ENCODE peak calls at places on chromosomes 4 and X, in nine cellular contexts. E is psoas muscle; K is MM.1S; J is adrenal gland; R is ovary; T is aorta; X is effector memory CD4-positive, alpha-beta T cell; I is sigmoid colon; P is OCI-LY7. M is an unnamed sample. For H3K4me1, the result is how much of the 10 kb centered on the place peaks cover.

GRCh38 chr4:8274772-8275241 is 5.3 kb downstream of the HTRA3 start:
- DNase-seq in K (no peak), R (peak), T (peak), I (peak), P (no peak), X (no peak), E (peak), J (peak), M (peak)

GRCh38 chr4:15034071-15034764 is 31.9 kb downstream of the CPEB2 start:
- DNase-seq in K (no peak), R (no peak), X (no peak), E (no peak), J (no peak), T (no peak), P (no peak), I (no peak), M (no peak)

GRCh38 chr4:88283661-88284377 is 542 bp downstream of the PPM1K start:
- DNase-seq in P (peak), R (peak), E (peak), I (peak), K (peak), J (peak), X (peak), T (peak), M (peak)

GRCh38 chrX:49276671-49277519 is 7.3 kb downstream of the PPP1R3F start:
- DNase-seq in I (peak), E (no peak), R (no peak), X (no peak), J (peak), T (no peak), K (no peak), P (no peak), M (no peak)

GRCh38 chrX:42948723-42949122 is 170.8 kb upstream of the PPP1R2C start:
- DNase-seq in X (peak), P (no peak), E (no peak), R (no peak), J (no peak), I (no peak), K (no peak), T (no peak), M (no peak)

GRCh38 chrX:15382809-15383208 is 1.4 kb downstream of the VEGFD start:
- DNase-seq in J (no peak), E (no peak), K (no peak), T (no peak), I (no peak), P (no peak), R (no peak), X (no peak), M (no peak)

GRCh38 chr4:63492515-63492914 is 916.7 kb downstream of the TECRL start:
- DNase-seq in E (no peak), I (no peak), J (no peak), X (no peak), T (no peak), K (peak), P (no peak), R (no peak), M (no peak)

GRCh38 chr4:99723555-99724450 is 66.2 kb upstream of the C4orf54 start:
- DNase-seq in R (peak), J (peak), E (peak), I (peak), P (no peak), T (peak), K (no peak), X (no peak), M (peak)

GRCh38 chr4:72951628-72952027 is 117.9 kb downstream of the COX18 start:
- DNase-seq in R (no peak), X (no peak), T (no peak), E (no peak), I (no peak), P (no peak), K (no peak), J (no peak), M (no peak)

GRCh38 chr4:61890321-61890720 is 690.2 kb downstream of the ADGRL3 start:
- DNase-seq in E (no peak), K (no peak), R (no peak), J (no peak), X (no peak), I (no peak), P (no peak), T (no peak), M (no peak)

GRCh38 chrX:149398027-149398426 is 107.1 kb downstream of the IDS start:
- DNase-seq in J (no peak), I (no peak), P (no peak), X (no peak), R (no peak), T (no peak), K (no peak), E (no peak), M (no peak)

GRCh38 chr4:79182209-79182608 is 143.7 kb downstream of the NAA11 start:
- DNase-seq in J (no peak), P (no peak), I (no peak), K (no peak), T (no peak), E (no peak), X (no peak), R (no peak), M (no peak)

GRCh38 chr4:184745747-184746531 is 12.0 kb upstream of the CENPU start:
- DNase-seq in T (peak), J (peak), X (peak), E (peak), I (peak), P (peak), K (peak), R (peak), M (peak)

GRCh38 chr4:184293552-184293951 is 75.9 kb upstream of the ENPP6 start:
- DNase-seq in X (no peak), T (no peak), P (no peak), R (no peak), J (no peak), I (no peak), K (no peak), E (no peak), M (peak)

GRCh38 chr4:118734491-118735205 is 49.5 kb downstream of the METTL14 start:
- DNase-seq in P (no peak), T (no peak), E (no peak), X (no peak), I (no peak), J (no peak), K (no peak), R (no peak), M (no peak)

GRCh38 chrX:38898261-38898660 is 97.0 kb downstream of the MID1IP1 start:
- DNase-seq in P (peak), J (no peak), X (no peak), E (no peak), K (no peak), R (no peak), I (no peak), T (no peak), M (no peak)

GRCh38 chrX:4277122-4277521 is 563.7 kb upstream of the PRKX start:
- DNase-seq in K (peak), J (no peak), X (no peak), I (no peak), P (peak), R (no peak), T (no peak), E (no peak), M (no peak)

GRCh38 chr4:95869961-95870500 is 30.1 kb downstream of the PDHA2 start:
- DNase-seq in R (no peak), K (no peak), J (no peak), T (no peak), P (no peak), X (no peak), E (no peak), I (no peak), M (no peak)

GRCh38 chr4:25439913-25440477 is 62.9 kb downstream of the ANAPC4 start:
- DNase-seq in J (peak), I (no peak), R (peak), T (no peak), P (peak), X (no peak), K (peak), E (no peak), M (peak)

GRCh38 chr4:1644906-1645657 is 39.0 kb downstream of the FAM53A start:
- DNase-seq in K (no peak), R (no peak), P (no peak), I (peak), E (peak), T (no peak), J (no peak), X (no peak), M (no peak)

GRCh38 chrX:17860179-17860780 is 818 bp downstream of the RAI2 start:
- DNase-seq in K (no peak), J (peak), E (no peak), T (no peak), P (no peak), R (peak), I (peak), X (no peak), M (no peak)

GRCh38 chr4:147578057-147578476 is 39.1 kb upstream of the TMEM184C start:
- DNase-seq in T (peak), R (peak), J (peak), E (no peak), I (no peak), P (no peak), X (no peak), K (no peak), M (no peak)

DNA sequence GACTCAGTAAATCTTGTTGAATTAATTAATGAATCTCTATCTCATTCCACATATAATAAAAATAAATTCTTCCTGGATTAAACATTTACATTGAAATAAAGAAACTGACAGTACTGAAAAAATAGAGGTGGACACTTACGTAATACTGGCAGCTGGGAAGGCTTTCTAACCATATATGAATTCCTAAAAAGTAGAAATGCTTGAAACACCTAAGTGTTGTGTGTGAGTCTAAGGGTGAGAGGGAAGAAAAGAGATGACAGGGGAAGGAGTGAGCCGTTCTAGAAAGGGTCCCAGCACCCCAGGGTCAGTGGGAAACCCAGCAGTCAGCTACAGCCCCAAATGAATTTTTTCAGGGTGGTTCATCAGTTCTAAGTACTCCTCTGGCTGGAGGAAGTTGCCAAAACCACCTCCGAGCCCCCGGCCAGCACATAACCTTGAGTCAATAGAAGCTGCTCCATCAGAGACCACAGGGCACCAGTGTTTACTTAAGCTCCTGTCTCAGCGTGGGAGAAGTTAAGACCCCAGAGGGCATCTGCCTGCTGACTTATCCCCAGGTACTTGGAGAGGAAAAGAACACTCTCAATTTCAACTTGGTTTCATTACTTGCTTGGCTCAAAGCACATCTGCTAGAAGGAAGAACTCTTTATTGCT is 18.3 kb downstream of the GAB3 start:
- DNase-seq in K (no peak), R (no peak), X (no peak), E (no peak), J (no peak), T (no peak), P (no peak), I (no peak), M (no peak)
- H3K4me1 ChIP-seq in K (under half), R (under half), X (under half), E (half or more), J (half or more), T (under half), P (under half), I (half or more), M (under half)

GRCh38 chr4:58050439-58050838 is 940.3 kb upstream of the IGFBP7 start:
- DNase-seq in P (no peak), T (no peak), K (no peak), X (no peak), I (no peak), R (no peak), J (no peak), E (no peak), M (no peak)
- H3K27ac ChIP-seq in P (no peak), T (no peak), K (no peak), X (no peak), I (no peak), R (no peak), J (no peak), E (no peak), M (no peak)

GRCh38 chr4:145935253-145936141 is 3.1 kb downstream of the ZNF827 start:
- DNase-seq in I (no peak), P (peak), X (no peak), T (no peak), K (peak), R (peak), J (peak), E (peak), M (peak)

GRCh38 chr4:145931403-145931802 is 7.2 kb downstream of the ZNF827 start:
- DNase-seq in E (no peak), I (no peak), X (no peak), P (no peak), R (no peak), K (no peak), T (no peak), J (no peak), M (no peak)

GRCh38 chr4:145930592-145930991 is 8.0 kb downstream of the ZNF827 start:
- DNase-seq in E (no peak), J (no peak), R (no peak), P (peak), T (no peak), X (no peak), I (no peak), K (no peak), M (no peak)

GRCh38 chr4:145934434-145935047 is 4.1 kb downstream of the ZNF827 start:
- DNase-seq in J (no peak), P (peak), E (no peak), R (no peak), T (no peak), I (no peak), X (no peak), K (no peak), M (peak)

DNA sequence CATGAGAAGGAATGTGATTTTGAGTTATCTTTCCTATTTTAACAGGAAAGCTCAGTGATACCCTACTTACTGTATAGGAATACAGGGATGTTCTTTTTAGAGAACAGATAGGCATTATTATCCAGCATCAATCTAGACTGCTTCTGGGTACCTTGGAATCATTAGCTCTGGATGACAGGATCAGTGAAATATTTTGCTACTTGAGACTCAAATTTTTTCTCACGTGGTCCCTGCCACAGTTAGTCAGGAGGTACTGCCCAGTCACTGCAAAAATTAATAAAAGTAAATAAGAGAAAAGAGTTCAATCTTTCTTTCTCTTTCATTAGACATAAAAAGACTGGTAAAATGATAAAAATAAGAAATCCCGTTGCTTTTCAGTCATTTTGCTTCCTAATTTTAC is 5.5 kb downstream of the ZNF827 start:
- DNase-seq in P (no peak), J (no peak), R (no peak), I (no peak), E (no peak), X (no peak), K (no peak), T (no peak), M (no peak)
- H3K4me1 ChIP-seq in P (half or more), J (half or more), R (under half), I (under half), E (under half), X (under half), K (under half), T (under half), M (under half)

DNA sequence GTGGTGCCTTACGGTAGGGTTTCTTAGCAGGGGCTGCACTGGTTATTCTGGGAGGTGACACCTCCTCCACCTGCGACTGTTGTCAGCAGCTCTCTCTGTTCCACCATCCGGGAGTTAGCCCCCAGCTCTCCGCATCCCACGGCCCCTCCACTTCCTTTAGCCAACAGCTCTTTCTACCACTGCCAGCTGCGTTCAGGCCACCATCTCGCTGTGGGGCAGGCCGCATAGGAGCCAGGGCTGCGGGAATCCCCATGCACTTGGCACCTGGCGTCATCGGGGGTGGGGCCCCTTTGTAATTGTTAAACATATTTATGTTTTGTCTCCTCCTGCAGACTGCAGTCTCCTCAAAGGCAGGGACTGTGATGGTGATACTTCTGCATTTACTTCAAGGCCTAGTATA is 480.2 kb downstream of the SMARCA1 start:
- DNase-seq in P (no peak), J (no peak), X (no peak), I (no peak), R (no peak), T (no peak), K (no peak), E (no peak), M (no peak)
- H3K27ac ChIP-seq in P (no peak), J (no peak), X (no peak), I (no peak), R (no peak), T (no peak), K (no peak), E (no peak), M (no peak)

GRCh38 chrX:10086683-10087082 is 70.1 kb upstream of the CLCN4 start:
- DNase-seq in R (no peak), J (peak), P (no peak), K (no peak), X (no peak), E (no peak), T (no peak), I (peak), M (no peak)
- H3K4me1 ChIP-seq in R (under half), J (under half), P (half or more), K (under half), X (under half), E (under half), T (under half), I (half or more), M (under half)

GRCh38 chrX:47196098-47196497 is 2.5 kb downstream of the UBA1 start:
- DNase-seq in K (no peak), T (no peak), I (no peak), X (no peak), R (no peak), E (no peak), J (no peak), P (no peak), M (no peak)
- H3K27ac ChIP-seq in K (no peak), T (no peak), I (no peak), X (no peak), R (no peak), E (peak), J (no peak), P (no peak), M (no peak)

DNA sequence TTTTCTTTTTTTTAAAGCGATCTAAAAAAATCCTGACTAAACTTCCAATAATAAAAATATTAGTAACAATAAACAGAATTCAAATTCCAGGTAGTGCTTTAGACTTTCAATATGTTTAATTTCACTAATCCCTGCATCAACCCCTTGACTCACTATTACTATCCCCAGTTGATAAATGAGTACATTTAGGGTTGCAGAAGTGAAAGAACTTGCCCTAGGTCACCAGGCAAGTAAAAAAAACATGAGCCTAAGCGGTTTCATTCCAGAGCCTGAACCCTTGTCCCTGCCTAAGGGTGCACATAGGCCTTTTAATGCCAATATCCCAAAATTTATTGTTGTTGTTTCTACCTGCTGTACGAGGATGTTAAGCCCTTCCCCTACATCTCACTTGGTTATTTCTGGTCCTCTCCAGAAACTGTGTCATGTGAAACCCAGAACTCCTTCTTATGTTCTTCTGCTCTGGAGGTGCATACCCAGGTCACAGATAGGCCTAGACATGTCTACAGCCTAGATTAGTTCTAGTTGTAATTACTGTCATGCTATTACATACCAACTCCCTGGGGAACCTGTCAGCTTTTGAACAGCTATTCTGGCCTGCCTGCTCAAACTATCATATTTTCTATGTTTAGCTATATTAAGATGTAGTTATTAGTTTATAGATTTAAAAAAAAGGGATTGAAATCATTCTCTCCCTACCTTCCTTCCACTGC is 244.5 kb upstream of the PITX2 start:
- DNase-seq in K (no peak), X (no peak), R (no peak), E (no peak), I (no peak), J (no peak), P (no peak), T (no peak), M (no peak)
- H3K4me1 ChIP-seq in K (under half), X (under half), R (under half), E (under half), I (under half), J (under half), P (under half), T (under half), M (under half)

DNA sequence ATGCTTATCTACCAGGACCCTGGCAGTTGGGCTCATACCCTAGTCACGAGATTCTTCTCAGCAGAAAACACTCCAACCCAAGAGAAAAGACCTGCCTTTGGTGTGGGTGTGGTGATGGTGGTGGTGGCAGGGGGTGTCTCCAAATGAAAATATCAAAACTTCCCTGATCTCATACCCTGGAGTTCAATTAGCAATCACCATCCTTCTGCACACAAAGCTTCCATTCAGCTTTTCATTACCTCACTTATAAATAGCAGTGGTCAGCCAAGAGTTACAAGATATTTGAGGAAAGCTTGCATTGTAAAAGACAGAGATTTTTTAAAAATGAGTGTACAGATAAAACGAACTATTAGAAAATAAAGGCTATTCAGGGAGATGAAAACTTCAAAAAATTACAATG is 580.8 kb upstream of the MAGEB2 start:
- DNase-seq in I (no peak), E (no peak), P (no peak), X (no peak), K (no peak), T (no peak), J (no peak), R (no peak), M (no peak)
- H3K27ac ChIP-seq in I (no peak), E (no peak), P (no peak), X (no peak), K (no peak), T (no peak), J (no peak), R (no peak), M (no peak)